ENCODE peak calls at places on chromosomes 2 and 18, in five cellular contexts. E is NCI-H748 treated with DMSO at 0.1 percent for 48 hours; T is heart right ventricle; P is stimulated activated naive CD8-positive, alpha-beta T cell treated with anti-CD3 and anti-CD28 coated beads, Interleukin-15, Interleukin-2, amounts not matched to agents 100 U/mL and 50 U/mL, for 24 hours; G is NCI-H2081. N is an unnamed sample.

GRCh38 chr2:71684226-71685072 is 231.1 kb downstream of the DYSF start:
- DNase-seq in E (no peak), G (no peak), P (no peak), T (no peak), N (no peak)

GRCh38 chr2:55786286-55786685 is 92.6 kb upstream of the PNPT1 start:
- DNase-seq in G (no peak), E (no peak), P (no peak), T (no peak), N (no peak)

GRCh38 chr2:377414-377813 is 89.5 kb upstream of the ALKAL2 start:
- DNase-seq in G (no peak), T (no peak), E (no peak), P (no peak), N (no peak)

GRCh38 chr18:5513947-5514346 is 29.9 kb downstream of the EPB41L3 start:
- DNase-seq in P (no peak), T (no peak), G (no peak), E (no peak), N (peak; percentile 16)

GRCh38 chr18:80159713-80160636 is 50.9 kb downstream of the ADNP2 start:
- DNase-seq in T (no peak), G (no peak), E (peak; percentile 19), P (peak; percentile 68), N (no peak)

GRCh38 chr2:70981421-70981820 is 3.0 kb downstream of the ANKRD53 start:
- DNase-seq in G (no peak), T (no peak), E (no peak), P (no peak), N (no peak)

GRCh38 chr2:132416996-132417395 is 391 bp downstream of the GPR39 start:
- DNase-seq in E (no peak), G (no peak), T (no peak), P (no peak), N (no peak)

GRCh38 chr2:47065771-47066380 is 89.2 kb downstream of the STPG4 start:
- DNase-seq in G (no peak), E (no peak), T (no peak), P (no peak), N (no peak)

GRCh38 chr2:70111752-70112591 is 24.7 kb downstream of the PCBP1 start:
- DNase-seq in G (no peak), P (no peak), T (no peak), E (no peak), N (peak; percentile 14)

GRCh38 chr2:240392948-240393830 is 42.3 kb upstream of the GPC1 start:
- DNase-seq in P (no peak), T (no peak), E (no peak), G (no peak), N (no peak)

GRCh38 chr18:2948038-2948437 is 64.9 kb downstream of the LPIN2 start:
- DNase-seq in E (no peak), G (peak; percentile 36), T (no peak), P (no peak), N (no peak)

GRCh38 chr18:74790451-74790850 is 192.8 kb downstream of the ZNF407 start:
- DNase-seq in G (peak; percentile 40), E (no peak), P (no peak), T (no peak), N (no peak)

GRCh38 chr2:222318026-222318711 is 19.4 kb upstream of the PAX3 start:
- DNase-seq in P (peak; percentile 51), G (peak; percentile 91), E (peak; percentile 76), T (peak; percentile 41), N (peak; percentile 81)

GRCh38 chr2:68620762-68621161 is 22.6 kb upstream of the PROKR1 start:
- DNase-seq in T (no peak), G (no peak), P (no peak), E (no peak), N (no peak)

GRCh38 chr2:142531375-142531774 is 346.1 kb upstream of the KYNU start:
- DNase-seq in P (no peak), G (no peak), E (no peak), T (no peak), N (no peak)

GRCh38 chr2:62724106-62724505 is 18.6 kb downstream of the EHBP1 start:
- DNase-seq in T (no peak), G (no peak), P (no peak), E (no peak), N (no peak)

GRCh38 chr2:42234056-42234455 is 64.9 kb downstream of the EML4 start:
- DNase-seq in P (no peak), G (no peak), E (no peak), T (no peak), N (no peak)

GRCh38 chr2:240237609-240238151 is 97.2 kb upstream of the OTOS start:
- DNase-seq in P (no peak), T (peak; percentile 57), E (no peak), G (no peak), N (peak; percentile 46)

GRCh38 chr18:62999392-62999791 is 284.1 kb downstream of the PHLPP1 start:
- DNase-seq in P (no peak), G (no peak), E (no peak), T (peak; percentile 21), N (no peak)

GRCh38 chr2:40113272-40113671 is 334.2 kb upstream of the THUMPD2 start:
- DNase-seq in P (no peak), E (no peak), T (no peak), G (no peak), N (no peak)

GRCh38 chr2:42618972-42619371 is 50.5 kb downstream of the MTA3 start:
- DNase-seq in E (no peak), G (no peak), T (no peak), P (no peak), N (no peak)

GRCh38 chr2:241764272-241765241 is 12.1 kb upstream of the GAL3ST2 start:
- DNase-seq in P (no peak), E (no peak), T (no peak), G (no peak), N (no peak)

GRCh38 chr2:73272270-73272669 is 12.0 kb downstream of the FBXO41 start:
- DNase-seq in T (no peak), G (no peak), E (no peak), P (no peak), N (no peak)

GRCh38 chr2:239160226-239161143 is 240.3 kb downstream of the HDAC4 start:
- DNase-seq in G (no peak), T (no peak), P (no peak), E (no peak), N (no peak)

GRCh38 chr2:238059505-238059904 is 1.3 kb upstream of the SCLY start:
- DNase-seq in P (no peak), T (no peak), E (no peak), G (no peak), N (no peak)

GRCh38 chr2:119024152-119024551 is 82.2 kb downstream of the MARCO start:
- DNase-seq in T (no peak), G (no peak), P (no peak), E (no peak), N (no peak)